ENCODE peak calls at places on chromosomes 3 and 15, in seven cellular contexts. Q is heart right ventricle, A is uterus, N is breast epithelium, P is upper lobe of left lung, C is heart left ventricle, O is cardiac muscle cell. R is an unnamed sample.

GRCh38 chr3:10667269-10667668 is 148.8 kb upstream of the SLC6A11 start:
- DNase-seq in Q (no peak), A (no peak), N (no peak), P (no peak), C (no peak), O (no peak), R (no peak)

GRCh38 chr15:77418341-77419049 is 1.4 kb downstream of the PEAK1 start:
- DNase-seq in Q (no peak), A (no peak), N (no peak), P (no peak), C (no peak), O (no peak), R (no peak)

GRCh38 chr15:85455851-85456250 is 75.4 kb downstream of the AKAP13 start:
- DNase-seq in Q (no peak), A (no peak), N (no peak), P (no peak), C (no peak), O (no peak), R (no peak)

GRCh38 chr3:149638401-149639092 is 19.3 kb downstream of the WWTR1 start:
- DNase-seq in Q (no peak), A (no peak), N (no peak), P (no peak), C (no peak), O (no peak), R (no peak)

GRCh38 chr15:50909044-50909342 is 510 bp downstream of the AP4E1 start:
- DNase-seq in Q (no peak), A (no peak), N (no peak), P (no peak), C (no peak), O (no peak), R (no peak)

GRCh38 chr3:108486910-108487309 is 23.5 kb downstream of the MYH15 start:
- DNase-seq in Q (peak), A (no peak), N (no peak), P (no peak), C (peak), O (peak), R (no peak)

GRCh38 chr3:67947808-67948508 is 293.5 kb upstream of the SUCLG2 start:
- DNase-seq in Q (peak), A (no peak), N (no peak), P (no peak), C (no peak), O (no peak), R (no peak)

GRCh38 chr15:49330166-49330565 is 92.9 kb upstream of the FGF7 start:
- DNase-seq in Q (no peak), A (no peak), N (no peak), P (no peak), C (no peak), O (no peak), R (no peak)

GRCh38 chr3:121998030-121998580 is 23.9 kb downstream of the ILDR1 start:
- DNase-seq in Q (no peak), A (no peak), N (no peak), P (no peak), C (no peak), O (no peak), R (no peak)

GRCh38 chr15:31157644-31158069 is 56.1 kb upstream of the TRPM1 start:
- DNase-seq in Q (no peak), A (no peak), N (no peak), P (no peak), C (no peak), O (no peak), R (no peak)

GRCh38 chr3:122767690-122768372 is 25.8 kb downstream of the HSPBAP1 start:
- DNase-seq in Q (no peak), A (no peak), N (no peak), P (no peak), C (no peak), O (no peak), R (no peak)

GRCh38 chr3:13484861-13485590 is 4.9 kb downstream of the HDAC11 start:
- DNase-seq in Q (peak), A (no peak), N (peak), P (peak), C (peak), O (peak), R (no peak)

GRCh38 chr3:128624526-128625138 is 26.0 kb downstream of the RPN1 start:
- DNase-seq in Q (no peak), A (no peak), N (no peak), P (no peak), C (no peak), O (no peak), R (no peak)

GRCh38 chr3:178847170-178847569 is 224.4 kb downstream of the ZMAT3 start:
- DNase-seq in Q (no peak), A (no peak), N (no peak), P (no peak), C (no peak), O (no peak), R (no peak)

GRCh38 chr3:18712713-18713575 is 287.8 kb upstream of the SATB1 start:
- DNase-seq in Q (no peak), A (no peak), N (no peak), P (no peak), C (no peak), O (no peak), R (no peak)

GRCh38 chr3:101279765-101280385 is 40.5 kb downstream of the IMPG2 start:
- DNase-seq in Q (no peak), A (no peak), N (no peak), P (no peak), C (no peak), O (peak), R (no peak)

GRCh38 chr15:76235186-76235826 is 76.0 kb downstream of the ETFA start:
- DNase-seq in Q (no peak), A (no peak), N (no peak), P (no peak), C (no peak), O (peak), R (no peak)

GRCh38 chr15:67105991-67106763 is 40.8 kb downstream of the SMAD3 start:
- DNase-seq in Q (no peak), A (no peak), N (no peak), P (no peak), C (no peak), O (no peak), R (no peak)

GRCh38 chr3:126364731-126365301 is 7.6 kb upstream of the KLF15 start:
- DNase-seq in Q (no peak), A (no peak), N (no peak), P (no peak), C (no peak), O (no peak), R (no peak)

GRCh38 chr3:124044961-124045360 is 53.0 kb upstream of the ROPN1 start:
- DNase-seq in Q (no peak), A (no peak), N (no peak), P (no peak), C (no peak), O (no peak), R (no peak)

GRCh38 chr3:40258555-40258954 is 51.0 kb upstream of the EIF1B start:
- DNase-seq in Q (no peak), A (no peak), N (no peak), P (no peak), C (no peak), O (no peak), R (no peak)

GRCh38 chr15:52071570-52071969 is 41.0 kb downstream of the BCL2L10 start:
- DNase-seq in Q (no peak), A (no peak), N (peak), P (peak), C (no peak), O (no peak), R (no peak)

GRCh38 chr3:59563966-59564365 is 514.1 kb upstream of the CFAP20DC start:
- DNase-seq in Q (no peak), A (no peak), N (no peak), P (no peak), C (no peak), O (no peak), R (no peak)

GRCh38 chr15:50813089-50813488 is 47.6 kb upstream of the SPPL2A start:
- DNase-seq in Q (no peak), A (no peak), N (no peak), P (no peak), C (no peak), O (no peak), R (no peak)

GRCh38 chr3:11514191-11514770 is 129.4 kb downstream of the VGLL4 start:
- DNase-seq in Q (no peak), A (peak), N (no peak), P (peak), C (peak), O (no peak), R (no peak)

GRCh38 chr15:76169013-76169412 is 109.2 kb downstream of the TMEM266 start:
- DNase-seq in Q (no peak), A (no peak), N (no peak), P (no peak), C (no peak), O (no peak), R (no peak)

GRCh38 chr3:12155833-12156232 is 2.9 kb downstream of the TIMP4 start:
- DNase-seq in Q (no peak), A (no peak), N (no peak), P (no peak), C (peak), O (peak), R (no peak)

GRCh38 chr3:168213920-168214319 is 118.2 kb upstream of the GOLIM4 start:
- DNase-seq in Q (no peak), A (no peak), N (no peak), P (no peak), C (no peak), O (no peak), R (no peak)
- H3K4me3 ChIP-seq in Q (no peak), A (no peak), N (no peak), P (no peak), C (no peak), O (no peak), R (no peak)

DNA sequence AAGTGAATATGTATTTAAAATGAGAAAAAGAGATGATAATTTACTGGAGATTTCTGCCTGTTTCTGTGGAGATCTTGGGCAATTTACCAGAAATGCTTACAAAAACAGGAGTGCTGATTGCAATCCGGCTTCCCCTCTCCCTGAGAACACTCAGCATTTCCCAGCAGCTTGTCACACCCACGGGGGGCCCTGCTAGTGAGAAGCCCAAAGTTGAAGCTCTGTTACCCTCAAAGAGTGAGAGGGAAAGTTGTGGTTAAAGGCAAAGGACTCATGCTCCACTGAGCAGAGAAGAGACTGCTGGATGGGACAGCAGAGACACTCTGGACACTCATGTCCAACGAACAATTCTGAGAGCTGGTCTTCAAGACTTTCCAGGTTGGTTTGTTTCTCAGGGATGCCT is 2.9 kb downstream of the MCTP2 start:
- DNase-seq in Q (no peak), A (no peak), N (no peak), P (peak), C (peak), O (no peak), R (no peak)
- H3K4me3 ChIP-seq in Q (no peak), A (no peak), N (no peak), P (no peak), C (no peak), O (no peak), R (no peak)

GRCh38 chr15:42270996-42271395 is 2.0 kb upstream of the GANC start:
- DNase-seq in Q (no peak), A (no peak), N (no peak), P (no peak), C (no peak), O (no peak), R (no peak)
- H3K4me3 ChIP-seq in Q (no peak), A (no peak), N (no peak), P (peak), C (no peak), O (peak), R (no peak)

GRCh38 chr15:34329006-34329405 is 8.6 kb downstream of the SLC12A6 start:
- DNase-seq in Q (no peak), A (no peak), N (no peak), P (no peak), C (no peak), O (no peak), R (no peak)

GRCh38 chr15:34324933-34325332 is 12.6 kb downstream of the SLC12A6 start:
- DNase-seq in Q (no peak), A (no peak), N (no peak), P (no peak), C (no peak), O (no peak), R (no peak)

GRCh38 chr15:34330279-34330678 is 7.3 kb downstream of the SLC12A6 start:
- DNase-seq in Q (no peak), A (no peak), N (no peak), P (no peak), C (no peak), O (no peak), R (no peak)

GRCh38 chr15:34325368-34325767 is 12.2 kb downstream of the SLC12A6 start:
- DNase-seq in Q (no peak), A (no peak), N (no peak), P (no peak), C (no peak), O (no peak), R (no peak)

GRCh38 chr15:34327906-34328305 is 9.7 kb downstream of the SLC12A6 start:
- DNase-seq in Q (no peak), A (no peak), N (no peak), P (no peak), C (no peak), O (no peak), R (no peak)
- H3K4me3 ChIP-seq in Q (no peak), A (no peak), N (no peak), P (no peak), C (no peak), O (no peak), R (no peak)

GRCh38 chr3:32078864-32079263 is 27.6 kb upstream of the GPD1L start:
- DNase-seq in Q (no peak), A (no peak), N (no peak), P (no peak), C (no peak), O (no peak), R (no peak)
- H3K4me3 ChIP-seq in Q (no peak), A (no peak), N (no peak), P (no peak), C (no peak), O (no peak), R (no peak)

DNA sequence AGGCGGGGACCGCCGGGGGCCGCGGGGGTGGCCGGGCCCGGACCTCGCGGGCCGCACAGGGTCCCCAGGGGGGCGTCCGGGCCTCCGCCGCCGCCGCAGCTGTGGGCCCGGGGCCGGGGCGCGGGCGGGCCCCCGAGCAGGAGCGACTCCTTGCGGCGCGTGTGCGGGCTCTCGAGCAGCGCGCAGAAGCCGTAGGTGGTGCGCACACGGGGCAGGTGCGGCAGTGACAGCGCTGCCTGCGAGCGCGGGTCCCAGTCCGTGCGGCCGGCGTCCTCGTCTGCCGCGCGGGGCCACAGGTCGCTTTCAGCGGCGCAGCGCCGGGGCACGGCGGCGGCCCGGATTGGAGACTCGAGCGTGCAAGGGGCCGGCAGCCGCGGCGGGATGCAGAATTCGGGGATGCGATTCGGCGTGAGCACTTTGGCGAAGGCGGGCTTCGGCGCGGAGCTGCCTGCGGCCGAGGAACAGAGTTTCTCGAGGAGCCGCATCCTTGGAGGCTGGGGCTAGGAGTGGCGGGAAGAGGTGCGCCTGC is 521 bp downstream of the C2CD4B start:
- DNase-seq in Q (peak), A (no peak), N (no peak), P (no peak), C (no peak), O (peak), R (no peak)
- H3K4me3 ChIP-seq in Q (peak), A (peak), N (peak), P (peak), C (peak), O (peak), R (peak)

GRCh38 chr3:32404714-32405113 is 13.1 kb downstream of the CMTM7 start:
- DNase-seq in Q (no peak), A (no peak), N (no peak), P (no peak), C (no peak), O (no peak), R (no peak)

GRCh38 chr3:32403663-32404062 is 12.0 kb downstream of the CMTM7 start:
- DNase-seq in Q (no peak), A (no peak), N (no peak), P (no peak), C (no peak), O (no peak), R (no peak)

GRCh38 chr3:32406481-32407408 is 15.1 kb downstream of the CMTM7 start:
- DNase-seq in Q (no peak), A (no peak), N (peak), P (no peak), C (no peak), O (no peak), R (no peak)

GRCh38 chr3:32405711-32406323 is 14.2 kb downstream of the CMTM7 start:
- DNase-seq in Q (no peak), A (no peak), N (no peak), P (no peak), C (no peak), O (no peak), R (no peak)

GRCh38 chr3:32405155-32405554 is 13.5 kb downstream of the CMTM7 start:
- DNase-seq in Q (no peak), A (no peak), N (no peak), P (no peak), C (no peak), O (no peak), R (no peak)
- H3K4me3 ChIP-seq in Q (no peak), A (no peak), N (no peak), P (no peak), C (no peak), O (no peak), R (no peak)

GRCh38 chr3:53646723-53647122 is 152.3 kb downstream of the CACNA1D start:
- DNase-seq in Q (no peak), A (no peak), N (no peak), P (no peak), C (no peak), O (no peak), R (no peak)

GRCh38 chr3:53642211-53642610 is 147.8 kb downstream of the CACNA1D start:
- DNase-seq in Q (no peak), A (no peak), N (no peak), P (no peak), C (no peak), O (no peak), R (no peak)

GRCh38 chr3:53645754-53646153 is 151.3 kb downstream of the CACNA1D start:
- DNase-seq in Q (no peak), A (no peak), N (no peak), P (no peak), C (no peak), O (no peak), R (no peak)

GRCh38 chr3:53643757-53644156 is 149.3 kb downstream of the CACNA1D start:
- DNase-seq in Q (no peak), A (no peak), N (no peak), P (no peak), C (no peak), O (peak), R (no peak)

DNA sequence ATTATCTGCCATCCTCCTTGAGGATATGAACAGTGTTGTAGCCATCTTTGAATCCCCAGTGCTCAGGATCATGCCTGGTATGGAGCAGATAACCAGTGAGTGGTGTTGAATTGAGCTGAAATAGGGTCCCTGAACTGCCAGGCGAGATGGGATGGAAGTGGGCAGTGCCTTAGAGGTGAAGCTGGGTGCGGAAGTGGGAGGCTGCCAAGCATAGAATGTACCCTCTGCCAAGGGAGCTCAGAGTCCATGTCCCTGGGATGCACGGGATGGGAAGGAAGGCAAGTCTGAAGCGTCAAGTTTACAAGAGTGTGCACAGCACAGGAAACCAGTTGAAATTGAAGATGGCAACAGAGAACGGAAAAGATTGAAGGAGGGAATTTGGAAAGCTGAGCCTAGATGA is 147.0 kb downstream of the CACNA1D start:
- DNase-seq in Q (no peak), A (no peak), N (no peak), P (no peak), C (no peak), O (no peak), R (no peak)
- H3K4me3 ChIP-seq in Q (no peak), A (no peak), N (no peak), P (no peak), C (no peak), O (no peak), R (no peak)

R was measured in tibial nerve.